ENCODE peak calls at places on chromosomes 11 and 22, in seven cellular contexts. B, I, L, T, M, N and W are unnamed samples.

GRCh38 chr11:113994077-113994954 is 19.4 kb downstream of the HTR3A start:
- DNase-seq in B (no peak), I (no peak), L (no peak), T (no peak), M (no peak), N (peak; percentile 34), W (no peak)

GRCh38 chr22:19853879-19854777 is 546 bp downstream of the GNB1L start:
- DNase-seq in B (peak; percentile 2), I (no peak), L (no peak), T (no peak), M (peak; percentile 53), N (peak; percentile 64), W (no peak)

GRCh38 chr11:60938500-60938899 is 13.5 kb downstream of the SLC15A3 start:
- DNase-seq in B (no peak), I (no peak), L (no peak), T (no peak), M (no peak), N (no peak), W (no peak)

GRCh38 chr11:15864021-15864805 is 492.1 kb downstream of the SOX6 start:
- DNase-seq in B (no peak), I (no peak), L (no peak), T (no peak), M (no peak), N (no peak), W (peak; percentile 56)

GRCh38 chr11:112118176-112118575 is 31.5 kb downstream of the SDHD start:
- DNase-seq in B (no peak), I (no peak), L (no peak), T (no peak), M (no peak), N (no peak), W (no peak)

GRCh38 chr22:36166518-36167220 is 6.1 kb upstream of the APOL3 start:
- DNase-seq in B (no peak), I (no peak), L (no peak), T (no peak), M (no peak), N (no peak), W (no peak)

GRCh38 chr11:8338138-8338537 is 74.5 kb upstream of the LMO1 start:
- DNase-seq in B (peak; percentile 31), I (peak; percentile 14), L (no peak), T (peak; percentile 40), M (peak; percentile 72), N (peak; percentile 57), W (no peak)

GRCh38 chr11:69351460-69351859 is 57.5 kb downstream of the MYEOV start:
- DNase-seq in B (no peak), I (no peak), L (no peak), T (no peak), M (no peak), N (no peak), W (no peak)

GRCh38 chr22:36726007-36726380 is 22.4 kb upstream of the CACNG2 start:
- DNase-seq in B (no peak), I (no peak), L (no peak), T (no peak), M (no peak), N (no peak), W (peak; percentile 11)

GRCh38 chr22:35637943-35638342 is 10.3 kb upstream of the APOL6 start:
- DNase-seq in B (no peak), I (no peak), L (peak; percentile 30), T (no peak), M (no peak), N (no peak), W (no peak)

GRCh38 chr11:68842427-68843051 is 823 bp upstream of the CPT1A start:
- DNase-seq in B (no peak), I (no peak), L (no peak), T (no peak), M (no peak), N (no peak), W (no peak)

GRCh38 chr11:2583605-2583958 is 116.2 kb downstream of the KCNQ1OT1 start:
- DNase-seq in B (no peak), I (no peak), L (no peak), T (no peak), M (no peak), N (no peak), W (no peak)

GRCh38 chr11:72217856-72218745 is 1.5 kb downstream of the FOLR2 start:
- DNase-seq in B (no peak), I (no peak), L (no peak), T (no peak), M (no peak), N (no peak), W (peak; percentile 59)

GRCh38 chr11:69108030-69108429 is 47.7 kb upstream of the SMIM38 start:
- DNase-seq in B (no peak), I (no peak), L (no peak), T (no peak), M (no peak), N (no peak), W (no peak)

GRCh38 chr11:11320820-11321219 is 32.2 kb downstream of the CSNK2A3 start:
- DNase-seq in B (no peak), I (no peak), L (no peak), T (no peak), M (no peak), N (no peak), W (no peak)

GRCh38 chr11:101860694-101861371 is 54.0 kb upstream of the CEP126 start:
- DNase-seq in B (peak; percentile 57), I (peak; percentile 26), L (peak; percentile 28), T (peak; percentile 70), M (no peak), N (peak; percentile 86), W (no peak)

GRCh38 chr22:48919187-48919590 is 908.5 kb downstream of the BRD1 start:
- DNase-seq in B (no peak), I (no peak), L (no peak), T (no peak), M (no peak), N (no peak), W (no peak)

GRCh38 chr11:130612291-130612802 is 163.9 kb downstream of the ADAMTS15 start:
- DNase-seq in B (no peak), I (no peak), L (no peak), T (peak; percentile 50), M (no peak), N (no peak), W (no peak)

DNA sequence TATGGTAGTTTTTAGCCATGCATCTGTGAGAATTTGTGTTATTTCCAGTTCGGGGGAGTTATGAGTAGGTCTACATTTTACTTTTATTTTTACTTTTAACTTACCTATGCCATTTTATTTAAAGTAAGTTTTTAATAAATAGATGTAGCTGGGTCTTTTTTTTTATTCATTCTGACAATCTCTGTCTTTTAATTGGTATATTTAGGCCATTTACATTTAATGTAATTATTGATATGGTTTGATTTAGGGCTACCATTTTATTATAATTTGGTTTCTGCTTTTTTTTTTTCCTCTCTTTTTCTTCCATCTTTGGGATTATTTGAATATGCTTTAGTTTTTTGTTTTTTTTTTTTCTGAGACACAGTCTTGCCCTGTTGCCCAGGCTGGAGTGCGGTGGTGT is 1.9 kb downstream of the SWAP70 start:
- DNase-seq in B (no peak), I (no peak), L (no peak), T (no peak), M (no peak), N (no peak), W (no peak)
- H3K27ac ChIP-seq in B (no peak overlapping the region), I (no peak overlapping the region), L (no peak overlapping the region), T (no peak overlapping the region), M (no peak overlapping the region), N (no peak overlapping the region), W (no peak overlapping the region)

DNA sequence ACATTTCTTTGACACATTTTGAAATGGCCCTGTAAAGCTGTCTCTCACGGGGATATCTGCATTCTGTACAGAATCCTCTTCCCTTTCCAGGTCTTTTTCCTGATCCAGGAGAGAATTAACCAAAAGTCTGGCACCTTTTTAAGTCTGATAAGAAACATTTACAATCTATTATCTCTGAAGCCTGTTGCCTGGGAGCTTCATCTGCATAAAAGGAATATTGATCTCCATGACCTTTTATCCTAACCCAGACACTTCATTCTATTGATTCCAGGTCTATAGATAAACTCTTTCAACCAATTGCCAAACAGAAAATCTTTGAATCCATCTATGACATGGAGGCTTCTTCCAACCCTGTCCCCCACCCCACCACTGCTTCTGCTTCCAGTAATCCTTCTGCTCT is 33.7 kb upstream of the EI24 start:
- DNase-seq in B (no peak), I (no peak), L (no peak), T (no peak), M (no peak), N (no peak), W (no peak)
- TF ChIP-seq CTCF in B (no peak), I (no peak), L (no peak), T (no peak), M (no peak), N (no peak), W (no peak)

GRCh38 chr22:32909561-32910348 is 108.2 kb downstream of the TIMP3 start:
- DNase-seq in B (no peak), I (no peak), L (peak; percentile 62), T (no peak), M (no peak), N (no peak), W (no peak)
- H3K4me3 ChIP-seq in B (no peak overlapping the region), I (no peak overlapping the region), L (no peak overlapping the region), T (no peak overlapping the region), M (no peak overlapping the region), N (no peak overlapping the region), W (no peak overlapping the region)

DNA sequence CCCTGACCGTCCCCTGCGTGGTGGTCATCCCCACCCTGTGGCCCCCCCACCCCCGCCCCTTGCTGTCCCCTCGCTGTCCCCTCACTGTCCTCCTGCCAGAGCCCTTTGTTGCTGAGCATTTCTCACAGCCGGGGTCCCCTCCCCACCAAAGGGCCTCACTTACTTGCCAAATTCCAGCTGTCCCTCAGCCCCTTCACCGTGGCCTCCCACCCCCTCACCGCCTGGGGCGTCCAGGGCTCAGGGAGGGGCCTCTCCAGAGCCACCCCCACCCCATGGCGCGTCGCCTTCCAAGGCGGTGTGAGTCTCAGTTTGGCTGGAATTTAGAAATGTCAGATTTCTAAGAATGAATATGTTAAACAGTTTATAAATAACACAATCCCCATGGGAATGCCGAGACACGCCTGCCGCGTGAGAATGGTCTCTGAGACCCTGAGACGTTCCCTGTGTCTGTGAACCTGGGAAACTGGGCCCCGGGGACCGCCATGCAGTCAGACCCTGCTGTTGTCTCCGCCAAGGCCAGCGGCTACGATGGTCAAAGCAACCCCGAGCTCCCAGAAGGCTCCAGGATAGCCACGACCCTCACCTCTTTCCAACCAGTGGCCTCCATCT is 28.9 kb downstream of the CELSR1 start:
- DNase-seq in B (no peak), I (no peak), L (no peak), T (no peak), M (no peak), N (peak; percentile 8), W (no peak)
- H3K27ac ChIP-seq in B (no peak overlapping the region), I (no peak overlapping the region), L (no peak overlapping the region), T (peak overlapping the region; percentile 43), M (no peak overlapping the region), N (no peak overlapping the region), W (no peak overlapping the region)